ENCODE peak calls at places on chromosome 13, in seven cellular contexts. S is heart left ventricle, D is neural progenitor cell, Q is breast epithelium, J is uterus, O is cardiac muscle cell, R is A549. I is an unnamed sample. For H3K4me1, the result is how much of the 10 kb centered on the place peaks cover.

GRCh38 chr13:93554514-93554913 is 327.9 kb downstream of the GPC6 start:
- DNase-seq in J (no peak), Q (no peak), S (no peak), R (no peak), D (peak), O (no peak), I (no peak)

GRCh38 chr13:93771782-93772181 is 545.2 kb downstream of the GPC6 start:
- DNase-seq in S (no peak), Q (no peak), J (no peak), R (no peak), O (peak), D (no peak), I (no peak)

GRCh38 chr13:40549500-40550094 is 116.8 kb downstream of the FOXO1 start:
- DNase-seq in S (no peak), D (no peak), O (peak), J (no peak), Q (no peak), R (no peak), I (no peak)

GRCh38 chr13:94280357-94280756 is 199.1 kb downstream of the DCT start:
- DNase-seq in Q (no peak), J (no peak), D (no peak), R (peak), S (no peak), O (no peak), I (no peak)

GRCh38 chr13:25819856-25820530 is 231.8 kb downstream of the SHISA2 start:
- DNase-seq in J (no peak), R (no peak), S (no peak), O (no peak), Q (no peak), D (no peak), I (no peak)

GRCh38 chr13:66962953-66963352 is 267.2 kb downstream of the PCDH9 start:
- DNase-seq in O (no peak), D (no peak), R (no peak), J (no peak), Q (no peak), S (no peak), I (no peak)

GRCh38 chr13:79051472-79051871 is 354.6 kb downstream of the RBM26 start:
- DNase-seq in R (no peak), S (no peak), O (no peak), J (no peak), D (no peak), Q (no peak), I (no peak)

GRCh38 chr13:31200636-31200970 is 828 bp downstream of the B3GLCT start:
- DNase-seq in O (no peak), R (peak), Q (no peak), J (peak), D (peak), S (peak), I (no peak)

GRCh38 chr13:80458546-80458945 is 117.6 kb upstream of the SPRY2 start:
- DNase-seq in R (no peak), J (no peak), Q (no peak), S (no peak), O (no peak), D (no peak), I (no peak)

GRCh38 chr13:22220186-22221160 is 549.6 kb downstream of the FGF9 start:
- DNase-seq in Q (no peak), O (no peak), R (no peak), J (no peak), D (peak), S (no peak), I (no peak)

GRCh38 chr13:44796597-44797517 is 192.4 kb downstream of the NUFIP1 start:
- DNase-seq in J (no peak), S (no peak), O (no peak), R (no peak), Q (no peak), D (no peak), I (no peak)

GRCh38 chr13:19927117-19927734 is 31.3 kb upstream of the ZMYM2 start:
- DNase-seq in O (peak), J (no peak), D (peak), R (peak), Q (no peak), S (no peak), I (no peak)

GRCh38 chr13:84431646-84432045 is 549.4 kb upstream of the SLITRK1 start:
- DNase-seq in O (no peak), J (no peak), R (no peak), Q (no peak), S (no peak), D (no peak), I (no peak)

GRCh38 chr13:75637101-75637774 is 1.1 kb downstream of the LMO7 start:
- DNase-seq in S (no peak), D (no peak), O (peak), Q (no peak), J (no peak), R (no peak), I (no peak)

GRCh38 chr13:57716295-57716694 is 84.8 kb downstream of the PCDH17 start:
- DNase-seq in R (no peak), D (no peak), S (no peak), Q (no peak), J (no peak), O (no peak), I (no peak)

GRCh38 chr13:77745784-77746183 is 48.3 kb downstream of the SLAIN1 start:
- DNase-seq in D (no peak), J (no peak), O (no peak), R (no peak), Q (no peak), S (no peak), I (no peak)

GRCh38 chr13:22040810-22041364 is 370.0 kb downstream of the FGF9 start:
- DNase-seq in R (peak), J (no peak), Q (no peak), D (peak), S (no peak), O (no peak), I (no peak)

GRCh38 chr13:111920932-111921705 is 145.8 kb upstream of the SOX1 start:
- DNase-seq in R (no peak), S (no peak), O (no peak), D (no peak), Q (no peak), J (no peak), I (no peak)

GRCh38 chr13:44934724-44935123 is 54.5 kb downstream of the NUFIP1 start:
- DNase-seq in Q (no peak), J (no peak), D (no peak), O (peak), S (no peak), R (no peak), I (no peak)

GRCh38 chr13:35139591-35139990 is 197.5 kb downstream of the NBEA start:
- DNase-seq in S (no peak), J (no peak), Q (no peak), D (no peak), R (no peak), O (peak), I (no peak)

GRCh38 chr13:67643656-67644055 is 413.5 kb upstream of the PCDH9 start:
- DNase-seq in R (no peak), Q (no peak), O (no peak), J (no peak), S (no peak), D (peak), I (no peak)

GRCh38 chr13:31827707-31828106 is 88.4 kb downstream of the RXFP2 start:
- DNase-seq in R (no peak), Q (no peak), D (no peak), J (no peak), O (no peak), S (no peak), I (no peak)

GRCh38 chr13:68099616-68100015 is 869.5 kb upstream of the PCDH9 start:
- DNase-seq in R (peak), S (no peak), J (no peak), O (peak), D (no peak), Q (no peak), I (no peak)

GRCh38 chr13:90414691-90415596 is 932.5 kb upstream of the MIR17HG start:
- DNase-seq in J (no peak), D (no peak), O (peak), Q (no peak), R (peak), S (no peak), I (no peak)

GRCh38 chr13:112781881-112782361 is 92.1 kb downstream of the ATP11A start:
- DNase-seq in Q (no peak), D (no peak), J (peak), R (no peak), S (peak), O (no peak), I (no peak)

GRCh38 chr13:77139311-77139710 is 112.4 kb upstream of the FBXL3 start:
- DNase-seq in D (no peak), R (no peak), S (no peak), O (no peak), Q (no peak), J (no peak), I (no peak)

GRCh38 chr13:96650301-96650886 is 343.9 kb downstream of the OXGR1 start:
- DNase-seq in D (no peak), Q (no peak), S (no peak), R (no peak), O (peak), J (no peak), I (no peak)

GRCh38 chr13:52012512-52012836 is 276 bp downstream of the ALG11 start:
- DNase-seq in S (no peak), Q (no peak), R (no peak), J (no peak), O (no peak), D (no peak), I (no peak)
- H3K27ac ChIP-seq in S (peak), Q (peak), R (peak), J (peak), O (peak), D (peak), I (peak)

GRCh38 chr13:99375806-99376080 is 68.5 kb upstream of the GPR183 start:
- DNase-seq in O (no peak), R (no peak), D (no peak), J (no peak), S (no peak), Q (no peak), I (no peak)

GRCh38 chr13:99374169-99374991 is 67.2 kb upstream of the GPR183 start:
- DNase-seq in J (no peak), R (no peak), O (no peak), Q (no peak), S (no peak), D (no peak), I (no peak)

GRCh38 chr13:99376924-99377323 is 69.7 kb upstream of the GPR183 start:
- DNase-seq in O (no peak), R (no peak), D (no peak), J (no peak), S (no peak), Q (no peak), I (no peak)

GRCh38 chr13:99376132-99376531 is 68.9 kb upstream of the GPR183 start:
- DNase-seq in O (no peak), D (no peak), S (no peak), J (no peak), R (no peak), Q (no peak), I (no peak)

DNA sequence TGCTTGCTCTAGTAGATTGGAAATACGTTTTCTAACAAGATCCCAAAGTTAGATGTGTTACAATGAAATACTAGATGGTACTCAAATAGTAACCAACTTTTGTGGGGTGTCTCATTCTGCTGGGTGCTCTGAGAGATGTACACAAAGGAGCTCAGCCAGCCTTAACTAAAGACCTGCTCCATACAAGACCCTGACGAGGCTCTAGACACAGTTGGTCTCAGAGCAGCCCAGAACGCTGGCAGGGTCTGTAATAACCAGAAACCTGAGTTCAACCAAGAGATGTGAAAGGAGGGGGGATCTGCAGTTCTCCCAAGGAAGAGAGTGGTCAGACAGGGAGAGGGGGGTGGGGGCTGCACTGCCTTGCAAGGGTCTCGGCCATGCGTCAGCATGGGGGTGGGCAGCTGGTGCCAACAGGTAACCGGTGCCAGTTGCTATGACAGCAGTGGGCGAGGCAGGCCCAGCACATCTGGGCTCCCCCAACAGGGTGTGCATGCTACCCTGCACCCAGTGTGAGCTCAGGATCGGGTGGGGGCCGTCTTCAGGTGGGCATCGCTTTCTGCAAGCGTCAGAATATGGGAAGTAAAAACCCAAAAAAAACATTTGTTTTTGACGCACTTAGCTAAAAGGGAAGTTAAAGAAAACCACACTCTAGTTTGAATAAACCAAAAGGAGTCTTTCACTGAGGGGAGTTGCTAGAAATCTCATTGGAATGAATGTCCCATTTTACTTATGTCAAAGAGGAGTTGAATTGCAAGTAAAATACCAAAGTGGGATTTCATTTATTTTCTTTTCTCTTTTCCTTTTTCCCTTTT is 68.0 kb upstream of the GPR183 start:
- DNase-seq in S (no peak), O (no peak), R (no peak), Q (no peak), D (no peak), J (no peak), I (peak)
- H3K4me1 ChIP-seq in S (under half), O (under half), R (under half), Q (under half), D (under half), J (under half), I (half or more)

GRCh38 chr13:48748681-48749080 is 95.0 kb downstream of the CYSLTR2 start:
- DNase-seq in O (no peak), D (no peak), Q (no peak), S (no peak), J (no peak), R (no peak), I (no peak)
- H3K27ac ChIP-seq in O (no peak), D (no peak), Q (no peak), S (peak), J (peak), R (peak), I (no peak)

GRCh38 chr13:48532146-48532472 is 771 bp downstream of the RCBTB2 start:
- DNase-seq in S (no peak), R (no peak), O (peak), Q (no peak), J (no peak), D (peak), I (no peak)
- H3K4me1 ChIP-seq in S (under half), R (under half), O (under half), Q (under half), J (under half), D (under half), I (under half)

GRCh38 chr13:53298426-53298825 is 269.8 kb downstream of the OLFM4 start:
- DNase-seq in R (no peak), Q (no peak), J (no peak), D (no peak), S (no peak), O (no peak), I (no peak)
- H3K27ac ChIP-seq in R (no peak), Q (no peak), J (no peak), D (no peak), S (no peak), O (no peak), I (no peak)

GRCh38 chr13:110403721-110404120 is 96.6 kb downstream of the COL4A2 start:
- DNase-seq in Q (no peak), O (no peak), R (no peak), J (no peak), D (no peak), S (no peak), I (no peak)
- H3K4me1 ChIP-seq in Q (under half), O (under half), R (under half), J (under half), D (under half), S (half or more), I (under half)

DNA sequence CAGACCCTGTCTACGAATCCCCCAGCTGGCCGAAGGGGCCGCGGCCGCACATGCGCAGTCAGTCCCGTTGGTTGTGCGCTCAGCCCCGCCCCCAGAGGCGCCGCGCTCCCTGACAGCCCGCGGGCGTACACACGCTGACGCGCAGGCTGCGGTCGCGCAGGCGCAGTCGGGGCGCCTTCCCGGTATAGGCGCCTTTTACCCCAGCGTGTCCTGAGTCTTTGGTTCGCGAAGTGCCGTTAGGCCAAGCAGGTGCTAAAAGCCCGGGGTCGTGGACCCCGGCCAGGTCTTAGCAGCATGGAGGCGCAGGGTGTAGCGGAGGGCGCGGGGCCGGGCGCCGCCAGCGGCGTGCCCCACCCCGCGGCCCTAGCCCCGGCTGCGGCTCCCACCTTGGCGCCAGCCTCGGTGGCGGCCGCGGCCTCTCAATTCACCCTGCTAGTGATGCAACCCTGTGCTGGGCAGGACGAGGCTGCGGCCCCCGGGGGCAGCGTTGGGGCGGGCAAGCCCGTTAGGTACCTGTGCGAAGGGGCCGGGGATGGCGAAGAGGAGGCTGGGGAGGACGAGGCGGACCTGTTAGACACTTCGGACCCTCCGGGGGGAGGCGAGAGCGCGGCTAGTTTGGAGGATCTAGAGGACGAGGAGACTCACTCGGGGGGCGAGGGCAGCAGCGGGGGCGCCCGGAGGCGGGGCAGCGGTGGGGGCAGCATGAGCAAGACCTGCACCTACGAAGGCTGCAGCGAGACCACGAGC is at the start of gene RFXAP:
- DNase-seq in R (peak), D (peak), J (peak), O (peak), Q (peak), S (peak), I (peak)
- H3K27ac ChIP-seq in R (peak), D (no peak), J (peak), O (peak), Q (peak), S (peak), I (peak)